ENCODE peak calls at places on chromosomes 6 and 20, in six cellular contexts. U, N, Z, Q, T and L are unnamed samples.
A peak's percentile ranks its signal among the peaks of the same experiment; 100 is the strongest.

GRCh38 chr6:63804381-63804956 is 168.9 kb downstream of the PHF3 start:
- DNase-seq in Q (no peak), Z (no peak), U (no peak), N (no peak), T (no peak), L (no peak)

GRCh38 chr6:16909599-16910360 is 148.5 kb upstream of the ATXN1 start:
- DNase-seq in N (no peak), U (no peak), Z (no peak), T (no peak), Q (no peak), L (no peak)

GRCh38 chr6:12748815-12749521 is 32.4 kb downstream of the PHACTR1 start:
- DNase-seq in Q (no peak), T (peak; percentile 81), Z (peak; percentile 4), N (no peak), U (no peak), L (no peak)

GRCh38 chr6:154796484-154796883 is 63.3 kb downstream of the SCAF8 start:
- DNase-seq in N (no peak), T (no peak), U (no peak), Z (no peak), Q (no peak), L (no peak)

GRCh38 chr6:17226766-17227338 is 54.3 kb upstream of the RBM24 start:
- DNase-seq in Z (no peak), N (no peak), U (no peak), T (no peak), Q (no peak), L (no peak)

GRCh38 chr6:16805190-16805860 is 44.1 kb upstream of the ATXN1 start:
- DNase-seq in Q (no peak), N (no peak), Z (no peak), U (no peak), T (no peak), L (no peak)

GRCh38 chr6:143678980-143679379 is 1.2 kb downstream of the PHACTR2 start:
- DNase-seq in U (no peak), Z (no peak), T (no peak), Q (no peak), N (no peak), L (no peak)

GRCh38 chr6:149897015-149897697 is 757 bp downstream of the RAET1E start:
- DNase-seq in Z (no peak), Q (peak; percentile 60), N (peak; percentile 67), T (peak; percentile 96), U (no peak), L (no peak)

GRCh38 chr6:145044606-145045275 is 690.6 kb downstream of the EPM2A start:
- DNase-seq in U (no peak), Z (no peak), T (no peak), N (no peak), Q (no peak), L (no peak)

GRCh38 chr20:23877524-23877923 is 2.0 kb downstream of the CST5 start:
- DNase-seq in T (no peak), N (no peak), Z (no peak), U (no peak), Q (no peak), L (no peak)

GRCh38 chr6:136656121-136656520 is 105.9 kb upstream of the MAP7 start:
- DNase-seq in Q (no peak), N (no peak), Z (no peak), T (no peak), U (no peak), L (no peak)

GRCh38 chr6:87408721-87409155 is 966 bp downstream of the CFAP206 start:
- DNase-seq in Z (no peak), U (no peak), Q (no peak), N (no peak), T (no peak), L (no peak)

GRCh38 chr6:15763827-15764226 is 101.0 kb upstream of the DTNBP1 start:
- DNase-seq in N (no peak), Z (no peak), Q (peak; percentile 41), U (peak; percentile 55), T (no peak), L (no peak)

GRCh38 chr6:3884007-3884745 is 35.0 kb downstream of the FAM50B start:
- DNase-seq in N (peak; percentile 42), T (no peak), U (no peak), Q (no peak), Z (no peak), L (no peak)

GRCh38 chr6:134674562-134674961 is 275.3 kb downstream of the ALDH8A1 start:
- DNase-seq in Z (no peak), N (no peak), Q (no peak), T (no peak), U (no peak), L (no peak)

GRCh38 chr20:18132663-18133062 is 5.0 kb upstream of the KAT14 start:
- DNase-seq in Q (no peak), Z (no peak), T (no peak), N (no peak), U (no peak), L (no peak)

GRCh38 chr6:28353981-28354676 is 4.4 kb downstream of the ZKSCAN3 start:
- DNase-seq in Q (peak; percentile 51), Z (no peak), N (no peak), U (no peak), T (no peak), L (no peak)

GRCh38 chr6:42093582-42094329 is 43.4 kb downstream of the TAF8 start:
- DNase-seq in U (no peak), Q (peak; percentile 58), T (no peak), Z (no peak), N (no peak), L (no peak)

GRCh38 chr6:169857343-169858292 is 106.2 kb downstream of the ERMARD start:
- DNase-seq in Q (no peak), N (no peak), T (no peak), U (no peak), Z (no peak), L (no peak)

GRCh38 chr6:144953552-144954240 is 668.6 kb downstream of the UTRN start:
- DNase-seq in N (peak; percentile 21), T (no peak), Q (no peak), Z (no peak), U (no peak), L (no peak)

GRCh38 chr6:156809034-156809433 is 31.9 kb downstream of the ARID1B start:
- DNase-seq in T (no peak), U (no peak), Q (no peak), Z (no peak), N (no peak), L (no peak)

GRCh38 chr6:7974932-7975763 is 64.6 kb upstream of the TXNDC5 start:
- DNase-seq in U (no peak), Q (peak; percentile 60), Z (no peak), T (peak; percentile 92), N (peak; percentile 61), L (no peak)

GRCh38 chr6:152004036-152004566 is 196.6 kb downstream of the ESR1 start:
- DNase-seq in T (no peak), U (no peak), Z (no peak), N (no peak), Q (no peak), L (no peak)

GRCh38 chr6:6008114-6008647 is 1.5 kb upstream of the NRN1 start:
- DNase-seq in Q (no peak), Z (no peak), U (no peak), N (no peak), T (no peak), L (no peak)

GRCh38 chr6:159931112-159931511 is 37.8 kb upstream of the IGF2R start:
- DNase-seq in Q (no peak), Z (no peak), U (peak; percentile 69), N (no peak), T (no peak), L (no peak)